ENCODE peak calls at places on chromosomes 3 and 15, in six cellular contexts. C is iris pigment epithelial cell, L is heart right ventricle, J is GM04503, W is hippocampal formation, N is sciatic nerve. K is an unnamed sample.

GRCh38 chr3:17505856-17506255 is 236.6 kb downstream of the TBC1D5 start:
- DNase-seq in C (peak), L (no peak), J (no peak), W (no peak), N (no peak), K (peak)

GRCh38 chr3:51353131-51353530 is 32.0 kb upstream of the MANF start:
- DNase-seq in C (no peak), L (no peak), J (no peak), W (no peak), N (no peak), K (no peak)

GRCh38 chr15:73991260-73991659 is 835 bp downstream of the STOML1 start:
- DNase-seq in C (no peak), L (peak), J (peak), W (no peak), N (peak), K (peak)

GRCh38 chr15:77020348-77021087 is 25.6 kb downstream of the PSTPIP1 start:
- DNase-seq in C (no peak), L (no peak), J (no peak), W (no peak), N (no peak), K (no peak)

GRCh38 chr15:89088605-89089315 is 504 bp downstream of the ABHD2 start:
- DNase-seq in C (no peak), L (peak), J (no peak), W (no peak), N (peak), K (no peak)

GRCh38 chr3:74582982-74583381 is 31.5 kb downstream of the CNTN3 start:
- DNase-seq in C (no peak), L (no peak), J (no peak), W (no peak), N (no peak), K (no peak)

GRCh38 chr3:36700537-36701248 is 63.7 kb downstream of the DCLK3 start:
- DNase-seq in C (peak), L (peak), J (no peak), W (peak), N (peak), K (peak)

GRCh38 chr3:23202203-23202920 is 765 bp upstream of the UBE2E2 start:
- DNase-seq in C (peak), L (no peak), J (no peak), W (no peak), N (no peak), K (peak)

GRCh38 chr15:81410318-81410753 is 36.3 kb upstream of the TMC3 start:
- DNase-seq in C (peak), L (peak), J (peak), W (peak), N (peak), K (peak)

GRCh38 chr3:124886168-124887051 is 755 bp downstream of the ITGB5 start:
- DNase-seq in C (peak), L (peak), J (no peak), W (no peak), N (peak), K (peak)

GRCh38 chr15:29765898-29766537 is 56.2 kb downstream of the TJP1 start:
- DNase-seq in C (peak), L (peak), J (no peak), W (no peak), N (no peak), K (no peak)

GRCh38 chr3:37183976-37184375 is 9.6 kb upstream of the LRRFIP2 start:
- DNase-seq in C (no peak), L (no peak), J (peak), W (peak), N (no peak), K (peak)

GRCh38 chr3:169665264-169666078 is 2.0 kb upstream of the MECOM start:
- DNase-seq in C (no peak), L (no peak), J (no peak), W (no peak), N (no peak), K (no peak)

GRCh38 chr3:72303926-72304325 is 519.0 kb upstream of the PROK2 start:
- DNase-seq in C (no peak), L (no peak), J (no peak), W (no peak), N (no peak), K (peak)

GRCh38 chr3:126270145-126270811 is 86.9 kb downstream of the KLF15 start:
- DNase-seq in C (peak), L (peak), J (no peak), W (peak), N (peak), K (peak)

GRCh38 chr3:9828801-9829755 is 14.7 kb downstream of the RPUSD3 start:
- DNase-seq in C (no peak), L (no peak), J (no peak), W (no peak), N (no peak), K (no peak)

GRCh38 chr3:86961297-86961696 is 29.7 kb downstream of the VGLL3 start:
- DNase-seq in C (peak), L (no peak), J (no peak), W (no peak), N (no peak), K (peak)

GRCh38 chr3:176919836-176920760 is 277.2 kb downstream of the TBL1XR1 start:
- DNase-seq in C (peak), L (no peak), J (no peak), W (no peak), N (peak), K (peak)

GRCh38 chr3:116848402-116848801 is 138.8 kb downstream of the TUSC7 start:
- DNase-seq in C (no peak), L (no peak), J (no peak), W (no peak), N (no peak), K (no peak)

GRCh38 chr3:160876568-160877100 is 120.6 kb downstream of the PPM1L start:
- DNase-seq in C (no peak), L (no peak), J (no peak), W (peak), N (no peak), K (no peak)

GRCh38 chr3:195176776-195177175 is 94.2 kb downstream of the XXYLT1 start:
- DNase-seq in C (no peak), L (no peak), J (no peak), W (no peak), N (no peak), K (no peak)

GRCh38 chr3:148379763-148380162 is 317.9 kb upstream of the AGTR1 start:
- DNase-seq in C (peak), L (no peak), J (peak), W (peak), N (no peak), K (peak)

GRCh38 chr3:2166552-2166951 is 67.9 kb downstream of the CNTN4 start:
- DNase-seq in C (no peak), L (no peak), J (no peak), W (no peak), N (no peak), K (no peak)

GRCh38 chr3:17302774-17303173 is 418.0 kb downstream of the PLCL2 start:
- DNase-seq in C (peak), L (peak), J (no peak), W (no peak), N (no peak), K (peak)

GRCh38 chr3:133277813-133278212 is 122.0 kb upstream of the BFSP2 start:
- DNase-seq in C (peak), L (no peak), J (no peak), W (no peak), N (no peak), K (peak)

GRCh38 chr15:67066041-67067021 is 929 bp downstream of the SMAD3 start:
- DNase-seq in C (peak), L (peak), J (no peak), W (no peak), N (peak), K (no peak)

GRCh38 chr15:62021991-62022600 is 38.2 kb downstream of the VPS13C start:
- DNase-seq in C (peak), L (no peak), J (no peak), W (no peak), N (no peak), K (peak)

GRCh38 chr3:180253283-180253682 is 216.5 kb upstream of the PEX5L start:
- DNase-seq in C (peak), L (no peak), J (no peak), W (no peak), N (no peak), K (no peak)

GRCh38 chr3:197372076-197372661 is 73.8 kb upstream of the DLG1 start:
- DNase-seq in C (peak), L (no peak), J (peak), W (no peak), N (peak), K (peak)

GRCh38 chr3:143643905-143644304 is 204.4 kb downstream of the SLC9A9 start:
- DNase-seq in C (peak), L (no peak), J (no peak), W (no peak), N (no peak), K (no peak)

GRCh38 chr15:20280933-20281463 is 260.6 kb downstream of the GOLGA6L6 start:
- DNase-seq in C (no peak), L (no peak), J (no peak), W (no peak), N (no peak), K (no peak)

K was measured in fibroblast of pulmonary artery.